ENCODE peak calls at places on chromosome 5, in five cellular contexts. N, D, W, O and F are unnamed samples.

GRCh38 chr5:153350192-153350883 is 140.1 kb upstream of the GRIA1 start:
- DNase-seq in O (no peak), D (no peak), N (no peak), W (no peak), F (no peak)

GRCh38 chr5:160064441-160064840 is 54.8 kb downstream of the PWWP2A start:
- DNase-seq in N (no peak), D (no peak), O (no peak), W (peak), F (peak)

GRCh38 chr5:27568811-27569210 is 530.4 kb upstream of the CDH9 start:
- DNase-seq in D (no peak), N (peak), O (no peak), W (no peak), F (no peak)

GRCh38 chr5:3155029-3155428 is 403.6 kb upstream of the IRX2 start:
- DNase-seq in O (no peak), W (no peak), N (no peak), D (no peak), F (no peak)

GRCh38 chr5:175281714-175282113 is 162.3 kb downstream of the DRD1 start:
- DNase-seq in N (no peak), W (no peak), O (no peak), D (no peak), F (no peak)

GRCh38 chr5:142143878-142144277 is 35.3 kb downstream of the NDFIP1 start:
- DNase-seq in O (no peak), N (peak), D (no peak), W (no peak), F (no peak)

GRCh38 chr5:8906303-8906967 is 639.4 kb downstream of the SEMA5A start:
- DNase-seq in D (no peak), W (no peak), O (no peak), N (peak), F (peak)

GRCh38 chr5:2381861-2382260 is 369.6 kb downstream of the IRX2 start:
- DNase-seq in D (no peak), N (no peak), W (no peak), O (no peak), F (no peak)

GRCh38 chr5:83400712-83401111 is 70.8 kb upstream of the VCAN start:
- DNase-seq in W (no peak), N (no peak), D (no peak), O (no peak), F (no peak)

GRCh38 chr5:151041577-151042268 is 21.3 kb downstream of the GPX3 start:
- DNase-seq in D (no peak), N (no peak), O (no peak), W (no peak), F (no peak)

GRCh38 chr5:108472237-108472636 is 90.3 kb upstream of the FBXL17 start:
- DNase-seq in N (peak), W (no peak), D (no peak), O (no peak), F (no peak)

GRCh38 chr5:177362102-177362868 is 4.6 kb downstream of the RGS14 start:
- DNase-seq in O (no peak), W (no peak), N (no peak), D (no peak), F (no peak)

GRCh38 chr5:109971968-109972367 is 282.2 kb downstream of the MAN2A1 start:
- DNase-seq in O (no peak), W (no peak), D (no peak), N (no peak), F (no peak)

GRCh38 chr5:131364507-131365050 is 100.7 kb downstream of the CDC42SE2 start:
- DNase-seq in W (no peak), D (no peak), N (no peak), O (no peak), F (no peak)

GRCh38 chr5:39580702-39581498 is 156.1 kb upstream of the DAB2 start:
- DNase-seq in W (no peak), O (no peak), N (peak), D (peak), F (no peak)

GRCh38 chr5:10635257-10635860 is 71.5 kb downstream of the ANKRD33B start:
- DNase-seq in N (peak), W (no peak), D (no peak), O (no peak), F (no peak)

GRCh38 chr5:2748841-2749513 is 2.5 kb downstream of the IRX2 start:
- DNase-seq in D (no peak), W (no peak), N (no peak), O (no peak), F (no peak)

GRCh38 chr5:43616535-43616934 is 13.6 kb downstream of the NNT start:
- DNase-seq in N (peak), D (no peak), O (no peak), W (no peak), F (no peak)

GRCh38 chr5:79774171-79774854 is 84.7 kb downstream of the CMYA5 start:
- DNase-seq in D (no peak), N (no peak), O (peak), W (no peak), F (peak)

GRCh38 chr5:96790851-96791513 is 16.8 kb downstream of the ERAP1 start:
- DNase-seq in W (no peak), D (no peak), N (peak), O (no peak), F (no peak)

DNA sequence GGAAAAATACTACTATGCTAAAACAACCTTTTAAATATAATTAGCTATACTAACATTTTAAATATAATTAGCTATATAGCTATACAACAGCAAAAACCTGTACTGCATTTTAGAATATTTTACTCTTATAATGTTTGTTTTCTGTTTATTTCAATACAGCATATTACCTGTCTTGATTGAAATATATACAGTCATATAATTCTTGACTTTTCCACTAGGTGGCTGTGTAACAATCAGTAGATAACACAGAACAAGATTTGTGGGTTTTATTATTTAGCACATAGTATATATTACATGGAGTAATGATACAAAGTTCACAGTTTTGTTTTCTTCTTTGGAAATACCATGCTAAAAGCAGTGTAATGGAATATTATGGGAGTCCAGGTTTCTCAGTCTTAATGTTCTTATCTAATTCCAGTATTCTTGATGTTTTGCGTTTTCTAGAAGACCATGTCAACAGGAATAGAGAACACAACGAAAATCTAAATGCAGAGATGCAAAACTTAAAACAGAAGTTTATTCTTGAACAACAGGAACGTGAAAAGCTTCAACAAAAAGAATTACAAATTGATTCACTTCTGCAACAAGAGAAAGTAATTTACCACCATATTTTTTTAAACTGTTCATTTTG is 13.3 kb downstream of the HMMR start:
- DNase-seq in W (no peak), D (no peak), O (no peak), N (no peak), F (no peak)
- TF ChIP-seq CTCF in W (no peak), D (no peak), O (peak), N (peak), F (no peak)

DNA sequence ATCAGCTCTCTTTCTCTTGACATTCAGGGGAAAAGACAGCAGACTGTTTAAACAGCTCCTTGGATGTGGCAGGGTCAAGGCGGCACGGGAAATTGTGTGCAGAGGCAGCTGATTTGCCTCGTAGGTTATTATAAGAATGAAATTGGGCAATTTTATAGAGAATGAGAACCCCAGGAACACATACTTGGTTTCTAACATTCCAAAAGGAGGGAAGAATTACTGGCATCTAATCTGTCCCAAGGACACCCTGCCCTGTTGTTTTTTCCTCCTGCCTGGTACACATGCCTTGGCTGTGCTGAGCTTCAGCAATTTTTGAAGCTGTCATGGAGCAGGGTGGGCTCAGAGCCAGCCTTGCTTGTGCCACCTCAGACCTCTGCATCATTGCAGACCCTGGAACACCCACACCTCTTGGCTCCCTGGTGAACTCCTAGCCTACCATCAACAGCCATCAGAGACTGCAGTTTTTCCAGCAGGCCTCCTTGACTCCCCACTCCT is 143.6 kb downstream of the BOD1 start:
- DNase-seq in D (no peak), O (no peak), W (no peak), N (no peak), F (no peak)
- TF ChIP-seq CTCF in D (no peak), O (no peak), W (no peak), N (no peak), F (no peak)

GRCh38 chr5:64954518-64954917 is 185.8 kb downstream of the CWC27 start:
- DNase-seq in D (no peak), O (no peak), N (no peak), W (no peak), F (no peak)

GRCh38 chr5:64952961-64953360 is 184.2 kb downstream of the CWC27 start:
- DNase-seq in W (no peak), O (no peak), D (no peak), N (no peak), F (no peak)

GRCh38 chr5:64963278-64963677 is 194.5 kb downstream of the CWC27 start:
- DNase-seq in O (no peak), D (no peak), W (no peak), N (no peak), F (no peak)

DNA sequence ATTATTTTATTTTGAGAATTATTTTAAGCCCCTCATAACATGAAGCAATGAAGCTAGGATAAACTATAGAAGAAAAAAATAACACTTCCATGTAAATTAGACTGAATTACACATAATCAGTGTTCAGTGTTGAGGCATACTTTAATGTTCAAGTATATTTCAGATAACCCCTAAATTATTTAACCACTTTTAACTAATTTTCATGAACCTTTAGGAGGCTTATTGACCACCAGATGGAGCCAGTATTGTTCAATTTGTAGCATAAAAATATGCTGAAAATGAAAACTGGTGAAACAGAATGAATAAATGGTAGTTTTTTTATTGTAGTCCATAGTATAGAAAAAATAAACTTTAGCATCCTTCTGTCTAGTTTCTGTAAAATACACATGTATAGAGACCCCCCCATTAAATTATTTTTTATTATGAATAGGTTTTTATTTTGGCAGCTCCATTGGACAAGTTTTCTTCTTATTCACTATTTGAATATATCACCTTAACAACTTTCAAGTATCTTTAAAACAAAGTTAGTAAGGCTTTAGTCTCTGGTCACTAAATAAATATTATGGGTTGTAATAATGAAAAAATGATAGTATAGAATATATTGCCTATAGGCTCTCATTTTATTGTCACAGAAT is 190.1 kb downstream of the CWC27 start:
- DNase-seq in W (no peak), N (no peak), D (peak), O (no peak), F (no peak)
- TF ChIP-seq CTCF in W (no peak), N (peak), D (peak), O (peak), F (peak)

DNA sequence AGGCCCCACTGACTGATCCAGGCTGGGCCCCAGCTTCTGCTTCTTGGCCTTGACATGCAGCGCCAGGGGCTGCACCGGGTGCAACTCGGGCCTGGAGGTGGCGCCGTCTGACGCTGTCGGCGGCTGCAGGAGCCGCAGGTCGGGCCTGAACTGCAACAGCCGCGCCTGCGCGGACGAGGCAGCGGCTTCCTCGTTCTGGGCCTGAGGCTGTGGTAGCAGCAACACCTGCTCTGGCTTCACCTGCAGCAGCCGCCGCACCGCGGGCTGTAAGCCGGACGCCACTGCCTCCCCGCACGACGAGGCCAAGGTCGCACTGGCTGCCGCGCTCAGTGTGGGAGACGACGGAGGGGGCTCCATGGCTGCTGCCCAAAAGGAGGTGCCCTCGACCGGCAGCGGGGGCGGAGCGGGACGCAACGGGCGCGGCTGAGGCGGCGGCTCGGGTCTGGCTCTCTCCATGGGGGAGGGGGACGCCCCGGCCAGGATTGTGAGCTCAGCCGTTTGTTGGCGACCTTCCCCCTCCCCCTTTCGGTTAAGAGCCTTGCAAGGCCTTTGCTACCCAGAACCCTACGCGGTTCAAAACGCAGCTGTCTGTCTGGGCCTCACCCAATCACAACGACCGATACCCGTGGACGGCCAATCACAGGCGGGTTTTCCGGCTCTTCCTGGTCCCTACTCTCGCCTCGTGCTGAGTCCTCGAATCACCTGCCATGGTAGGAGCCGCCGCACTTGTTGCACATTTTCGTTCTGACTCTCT is 438 bp downstream of the SOX30 start:
- DNase-seq in N (peak), O (no peak), W (peak), D (no peak), F (peak)
- TF ChIP-seq CTCF in N (peak), O (no peak), W (peak), D (peak), F (peak)

DNA sequence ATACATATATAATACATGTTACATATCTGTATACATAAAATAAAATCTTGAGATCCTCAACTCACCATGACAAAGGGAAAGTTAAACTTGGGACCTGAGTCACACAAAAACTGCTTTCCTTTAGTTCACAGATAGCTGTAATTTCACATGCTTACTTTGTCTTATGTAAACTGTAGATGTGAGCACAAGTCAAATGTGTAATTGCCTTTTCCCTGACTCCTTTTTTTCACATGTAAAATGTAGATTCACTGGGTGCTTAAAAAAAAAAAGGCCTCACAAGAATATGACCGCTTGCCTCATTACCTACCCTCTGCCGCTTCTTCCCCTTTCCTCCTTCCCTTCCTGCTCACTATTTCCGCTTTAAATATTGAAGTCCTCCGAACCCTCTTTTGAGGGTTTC is 21.9 kb upstream of the FAM169A start:
- DNase-seq in O (no peak), N (no peak), D (no peak), W (no peak), F (no peak)
- TF ChIP-seq CTCF in O (no peak), N (no peak), D (no peak), W (no peak), F (no peak)